ENCODE peak calls at places on chromosomes 5 and 9, in four cellular contexts. T is fibroblast of pulmonary artery, W is nephron progenitor cell, K is GM20000. P is an unnamed sample.

GRCh38 chr9:7028591-7028990 is 270.8 kb downstream of the KDM4C start:
- DNase-seq in T (no peak), K (no peak), W (no peak), P (no peak)

GRCh38 chr9:95024097-95024671 is 293.3 kb downstream of the FANCC start:
- DNase-seq in T (no peak), K (no peak), W (no peak), P (no peak)

GRCh38 chr5:163104496-163104895 is 332.9 kb upstream of the CCNG1 start:
- DNase-seq in W (peak; percentile 2), T (no peak), K (no peak), P (no peak)

GRCh38 chr5:112165399-112165798 is 253.7 kb downstream of the EPB41L4A start:
- DNase-seq in W (no peak), T (no peak), K (no peak), P (no peak)

GRCh38 chr5:148939676-148940075 is 113.3 kb downstream of the ADRB2 start:
- DNase-seq in T (peak; percentile 9), K (no peak), W (no peak), P (no peak)

GRCh38 chr5:143886621-143887301 is 74.8 kb downstream of the HMHB1 start:
- DNase-seq in T (peak; percentile 27), W (no peak), K (no peak), P (no peak)

GRCh38 chr9:88044200-88044599 is 69.9 kb upstream of the CDK20 start:
- DNase-seq in T (no peak), W (no peak), K (no peak), P (no peak)

GRCh38 chr5:178434016-178434761 is 156.0 kb downstream of the COL23A1 start:
- DNase-seq in W (no peak), K (no peak), T (no peak), P (no peak)

GRCh38 chr9:124010665-124011321 is 775 bp upstream of the LHX2 start:
- DNase-seq in K (no peak), W (peak; percentile 55), T (peak; percentile 28), P (peak; percentile 52)

GRCh38 chr5:45383985-45384384 is 312.2 kb downstream of the HCN1 start:
- DNase-seq in T (no peak), W (no peak), K (no peak), P (no peak)

GRCh38 chr5:10470669-10471068 is 29.0 kb downstream of the ROPN1L start:
- DNase-seq in W (no peak), T (no peak), K (no peak), P (no peak)

GRCh38 chr9:138022756-138023393 is 145.3 kb downstream of the CACNA1B start:
- DNase-seq in T (no peak), K (no peak), W (peak; percentile 46), P (peak; percentile 22)

GRCh38 chr9:114250235-114250568 is 72.7 kb upstream of the ORM1 start:
- DNase-seq in K (no peak), W (no peak), T (peak; percentile 52), P (no peak)

GRCh38 chr5:79190235-79190529 is 45.7 kb upstream of the JMY start:
- DNase-seq in K (no peak), W (no peak), T (no peak), P (no peak)

GRCh38 chr5:50726475-50727148 is 60.2 kb downstream of the PARP8 start:
- DNase-seq in T (no peak), W (no peak), K (no peak), P (no peak)

GRCh38 chr9:3751125-3751758 is 225.4 kb upstream of the RFX3 start:
- DNase-seq in T (peak; percentile 73), W (no peak), K (no peak), P (no peak)

GRCh38 chr5:38738898-38739743 is 106.7 kb upstream of the OSMR start:
- DNase-seq in T (peak; percentile 55), K (no peak), W (no peak), P (no peak)

GRCh38 chr9:94697972-94698581 is 28.4 kb upstream of the AOPEP start:
- DNase-seq in W (peak; percentile 11), K (no peak), T (no peak), P (no peak)

GRCh38 chr5:158390556-158390955 is 531.6 kb upstream of the CLINT1 start:
- DNase-seq in K (no peak), T (peak; percentile 83), W (no peak), P (no peak)

GRCh38 chr5:91302958-91303357 is 80.2 kb downstream of the ARRDC3 start:
- DNase-seq in K (no peak), W (no peak), T (no peak), P (no peak)

GRCh38 chr9:34989056-34989945 is at the start of gene DNAJB5:
- DNase-seq in W (peak; percentile 98), T (peak; percentile 100), K (peak; percentile 98), P (peak; percentile 97)

GRCh38 chr5:177476531-177477233 is 3.2 kb upstream of the DBN1 start:
- DNase-seq in K (no peak), W (no peak), T (peak; percentile 62), P (no peak)

GRCh38 chr9:124015661-124016131 is 4.1 kb downstream of the LHX2 start:
- DNase-seq in T (no peak), W (no peak), K (peak; percentile 47), P (peak; percentile 31)

GRCh38 chr5:6759401-6759800 is 46.2 kb downstream of the TENT4A start:
- DNase-seq in W (no peak), T (peak; percentile 10), K (no peak), P (peak; percentile 27)

GRCh38 chr5:5492087-5492933 is 69.8 kb downstream of the ICE1 start:
- DNase-seq in T (peak; percentile 73), K (peak; percentile 76), W (peak; percentile 33), P (peak; percentile 71)

DNA sequence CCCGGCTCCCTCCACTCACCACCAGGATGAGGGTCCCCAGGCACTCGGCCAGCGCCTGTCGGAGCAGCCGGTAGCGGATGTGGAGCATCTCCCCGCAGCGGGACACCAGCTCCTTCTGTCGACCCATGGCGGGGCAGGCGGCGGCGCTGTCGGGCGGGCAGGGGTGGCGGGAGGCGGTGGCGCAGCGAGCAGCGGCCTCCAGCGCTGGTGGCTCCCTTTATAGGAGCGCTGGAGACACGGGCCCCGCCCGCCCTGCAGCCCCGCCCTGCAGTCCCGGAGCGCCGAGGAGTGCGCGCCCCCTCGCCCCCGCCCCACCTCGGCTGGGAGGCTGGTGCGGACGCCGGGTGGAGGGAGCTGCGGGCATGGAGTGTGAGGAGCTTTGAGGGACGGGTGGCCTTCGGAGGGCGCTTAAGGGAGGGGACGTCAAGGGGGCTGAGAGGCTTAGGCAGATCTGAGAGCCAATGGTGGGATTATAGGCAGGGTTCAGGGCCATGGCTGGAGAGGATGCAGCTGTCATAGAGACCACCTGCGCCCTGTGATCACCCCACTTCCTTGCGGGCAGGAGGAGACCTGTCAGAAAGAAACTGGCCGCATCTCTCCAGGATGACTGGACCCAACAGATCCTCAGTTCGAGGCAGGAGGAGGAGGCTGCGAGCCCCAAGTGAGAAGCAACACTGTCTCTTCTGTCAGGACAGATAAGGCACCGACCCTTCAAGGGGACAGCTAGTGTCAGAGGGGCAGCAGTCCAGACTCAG is at the start of gene AQP3:
- DNase-seq in K (peak; percentile 74), T (peak; percentile 24), W (peak; percentile 82), P (peak; percentile 81)
- TF ChIP-seq CTCF in K (no peak), T (no peak), W (no peak), P (peak; percentile 37)

DNA sequence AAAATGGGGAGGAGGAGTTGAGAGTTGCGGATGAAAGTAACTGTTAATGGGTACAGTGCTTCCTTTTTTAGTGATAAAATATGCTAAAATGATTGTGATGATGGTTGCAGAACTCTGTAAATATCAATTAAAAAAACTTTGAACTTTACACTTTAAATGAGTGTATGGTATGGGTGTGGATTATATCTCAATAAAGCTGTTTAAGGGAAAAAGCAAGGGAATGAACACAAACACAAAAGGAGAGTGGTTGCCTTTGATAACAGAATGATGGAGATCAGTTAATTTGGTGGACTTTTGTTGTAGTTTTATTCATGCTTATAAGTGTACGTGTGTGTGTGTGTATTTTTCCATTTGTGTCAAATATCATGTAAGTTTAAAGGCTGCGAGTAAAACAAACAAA is 186.1 kb downstream of the ZNF608 start:
- DNase-seq in W (no peak), K (no peak), T (no peak), P (no peak)
- TF ChIP-seq CTCF in W (no peak), K (no peak), T (no peak), P (no peak)

GRCh38 chr9:90891656-90892055 is 90.0 kb downstream of the SYK start:
- DNase-seq in W (no peak), K (no peak), T (no peak), P (no peak)

GRCh38 chr9:90888941-90889340 is 87.3 kb downstream of the SYK start:
- DNase-seq in K (no peak), T (no peak), W (no peak), P (no peak)

GRCh38 chr9:90893706-90894105 is 92.1 kb downstream of the SYK start:
- DNase-seq in K (no peak), W (no peak), T (no peak), P (no peak)

GRCh38 chr9:90894956-90895687 is 93.5 kb downstream of the SYK start:
- DNase-seq in T (peak; percentile 20), K (no peak), W (peak; percentile 45), P (no peak)

GRCh38 chr9:90890146-90890545 is 88.5 kb downstream of the SYK start:
- DNase-seq in K (no peak), W (peak; percentile 20), T (no peak), P (no peak)
- TF ChIP-seq CTCF in K (no peak), W (peak; percentile 36), T (no peak), P (no peak)

DNA sequence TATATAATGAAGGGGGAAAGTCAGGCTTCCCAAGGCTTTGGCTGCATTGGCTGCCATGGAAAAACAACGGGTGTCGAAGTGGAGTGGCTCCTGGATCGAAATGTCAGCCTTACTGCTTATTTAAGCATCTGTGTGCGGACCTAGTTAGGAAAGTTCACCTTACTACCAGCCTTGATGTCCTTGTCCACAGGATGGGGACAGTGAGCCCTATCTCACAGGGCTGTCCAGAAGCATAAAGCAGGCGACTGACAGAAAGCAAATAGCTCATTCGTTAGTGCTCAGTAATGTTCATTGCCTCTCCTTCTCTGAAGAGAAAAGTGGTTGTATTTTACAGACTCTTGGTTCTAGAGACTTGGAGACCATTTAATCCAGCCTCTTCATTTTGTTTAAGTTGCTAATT is 81.5 kb upstream of the NIPAL4 start:
- DNase-seq in T (no peak), W (no peak), K (no peak), P (no peak)
- TF ChIP-seq CTCF in T (no peak), W (no peak), K (no peak), P (no peak)

DNA sequence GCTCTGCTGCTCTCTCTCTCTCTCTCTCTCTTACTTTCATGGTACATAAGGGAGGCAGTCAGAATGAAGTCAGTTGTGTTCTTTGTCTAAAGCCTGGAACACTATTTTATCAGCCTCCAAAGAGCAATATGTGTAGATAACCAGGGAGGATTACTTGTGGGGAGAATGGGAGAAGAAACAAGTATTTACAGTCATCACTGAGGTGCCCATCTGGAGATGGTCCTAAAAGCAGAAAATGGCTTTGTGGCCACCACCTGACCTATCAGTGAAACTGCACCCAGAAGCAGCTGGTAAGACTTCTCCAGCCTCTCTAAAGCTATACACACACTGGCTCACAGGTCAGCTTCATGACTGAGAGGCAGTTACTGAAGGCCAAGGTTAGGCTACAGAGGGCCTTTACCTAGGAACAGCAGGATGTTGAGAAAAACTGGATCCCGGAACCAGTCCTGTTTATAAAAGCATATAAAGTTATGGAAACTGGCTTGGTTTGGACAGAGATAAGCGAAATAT is 75.1 kb downstream of the MRPS27 start:
- DNase-seq in W (peak; percentile 16), K (peak; percentile 16), T (peak; percentile 75), P (peak; percentile 27)
- TF ChIP-seq CTCF in W (peak; percentile 40), K (peak; percentile 24), T (peak; percentile 57), P (peak; percentile 41)